ENCODE peak calls at places on chromosomes 7 and 10, in ten cellular contexts. One of them, this sample, is unnamed.

GRCh38 chr10:95809370-95810197 is 53.6 kb downstream of the ENTPD1 start:
- DNase-seq in body of pancreas: no peak
- DNase-seq in brain microvascular endothelial cell: no peak
- DNase-seq in astrocyte: no peak
- DNase-seq in endothelial cell of umbilical vein: no peak
- DNase-seq in vagina: no peak
- DNase-seq in OCI-LY7: no peak
- DNase-seq in GM12865: no peak
- DNase-seq in epithelial cell of esophagus: no peak
- DNase-seq in bronchial epithelial cell: no peak
- DNase-seq in this sample: no peak

GRCh38 chr7:89666436-89666835 is 487.8 kb upstream of the STEAP1 start:
- DNase-seq in body of pancreas: no peak
- DNase-seq in brain microvascular endothelial cell: no peak
- DNase-seq in astrocyte: no peak
- DNase-seq in endothelial cell of umbilical vein: no peak
- DNase-seq in vagina: no peak
- DNase-seq in OCI-LY7: no peak
- DNase-seq in GM12865: no peak
- DNase-seq in epithelial cell of esophagus: no peak
- DNase-seq in bronchial epithelial cell: peak
- DNase-seq in this sample: no peak

GRCh38 chr7:130982160-130982638 is 248.2 kb upstream of the KLF14 start:
- DNase-seq in body of pancreas: no peak
- DNase-seq in brain microvascular endothelial cell: no peak
- DNase-seq in astrocyte: peak
- DNase-seq in endothelial cell of umbilical vein: peak
- DNase-seq in vagina: no peak
- DNase-seq in OCI-LY7: peak
- DNase-seq in GM12865: peak
- DNase-seq in epithelial cell of esophagus: peak
- DNase-seq in bronchial epithelial cell: peak
- DNase-seq in this sample: peak

GRCh38 chr10:28906440-28906839 is 229.1 kb downstream of the BAMBI start:
- DNase-seq in body of pancreas: no peak
- DNase-seq in brain microvascular endothelial cell: no peak
- DNase-seq in astrocyte: peak
- DNase-seq in endothelial cell of umbilical vein: no peak
- DNase-seq in vagina: no peak
- DNase-seq in OCI-LY7: no peak
- DNase-seq in GM12865: no peak
- DNase-seq in epithelial cell of esophagus: no peak
- DNase-seq in bronchial epithelial cell: no peak
- DNase-seq in this sample: no peak

GRCh38 chr7:47180268-47180826 is 401.6 kb downstream of the TNS3 start:
- DNase-seq in body of pancreas: peak
- DNase-seq in brain microvascular endothelial cell: peak
- DNase-seq in astrocyte: peak
- DNase-seq in endothelial cell of umbilical vein: peak
- DNase-seq in vagina: peak
- DNase-seq in OCI-LY7: peak
- DNase-seq in GM12865: peak
- DNase-seq in epithelial cell of esophagus: peak
- DNase-seq in bronchial epithelial cell: peak
- DNase-seq in this sample: peak

GRCh38 chr7:100509213-100509612 is 25.5 kb downstream of the NYAP1 start:
- DNase-seq in body of pancreas: peak
- DNase-seq in brain microvascular endothelial cell: peak
- DNase-seq in astrocyte: peak
- DNase-seq in endothelial cell of umbilical vein: no peak
- DNase-seq in vagina: no peak
- DNase-seq in OCI-LY7: no peak
- DNase-seq in GM12865: no peak
- DNase-seq in epithelial cell of esophagus: peak
- DNase-seq in bronchial epithelial cell: peak
- DNase-seq in this sample: peak

GRCh38 chr10:117137031-117137910 is 799 bp downstream of the VAX1 start:
- DNase-seq in body of pancreas: peak
- DNase-seq in brain microvascular endothelial cell: no peak
- DNase-seq in astrocyte: peak
- DNase-seq in endothelial cell of umbilical vein: peak
- DNase-seq in vagina: no peak
- DNase-seq in OCI-LY7: no peak
- DNase-seq in GM12865: no peak
- DNase-seq in epithelial cell of esophagus: peak
- DNase-seq in bronchial epithelial cell: no peak
- DNase-seq in this sample: peak

GRCh38 chr10:95906675-95907453 is 911 bp upstream of the CC2D2B start:
- DNase-seq in body of pancreas: peak
- DNase-seq in brain microvascular endothelial cell: peak
- DNase-seq in astrocyte: peak
- DNase-seq in endothelial cell of umbilical vein: peak
- DNase-seq in vagina: no peak
- DNase-seq in OCI-LY7: peak
- DNase-seq in GM12865: peak
- DNase-seq in epithelial cell of esophagus: peak
- DNase-seq in bronchial epithelial cell: peak
- DNase-seq in this sample: peak

GRCh38 chr10:4982764-4983226 is 19.6 kb downstream of the AKR1C1 start:
- DNase-seq in body of pancreas: peak
- DNase-seq in brain microvascular endothelial cell: no peak
- DNase-seq in astrocyte: peak
- DNase-seq in endothelial cell of umbilical vein: no peak
- DNase-seq in vagina: no peak
- DNase-seq in OCI-LY7: no peak
- DNase-seq in GM12865: no peak
- DNase-seq in epithelial cell of esophagus: peak
- DNase-seq in bronchial epithelial cell: peak
- DNase-seq in this sample: no peak

GRCh38 chr10:24457661-24458318 is 248.9 kb downstream of the KIAA1217 start:
- DNase-seq in body of pancreas: no peak
- DNase-seq in brain microvascular endothelial cell: no peak
- DNase-seq in astrocyte: no peak
- DNase-seq in endothelial cell of umbilical vein: no peak
- DNase-seq in vagina: no peak
- DNase-seq in OCI-LY7: no peak
- DNase-seq in GM12865: no peak
- DNase-seq in epithelial cell of esophagus: peak
- DNase-seq in bronchial epithelial cell: peak
- DNase-seq in this sample: no peak

GRCh38 chr10:58477122-58477521 is 35.5 kb upstream of the BICC1 start:
- DNase-seq in body of pancreas: no peak
- DNase-seq in brain microvascular endothelial cell: peak
- DNase-seq in astrocyte: peak
- DNase-seq in endothelial cell of umbilical vein: no peak
- DNase-seq in vagina: no peak
- DNase-seq in OCI-LY7: no peak
- DNase-seq in GM12865: no peak
- DNase-seq in epithelial cell of esophagus: no peak
- DNase-seq in bronchial epithelial cell: no peak
- DNase-seq in this sample: peak

GRCh38 chr7:108234281-108234680 is 104.1 kb upstream of the LAMB4 start:
- DNase-seq in body of pancreas: no peak
- DNase-seq in brain microvascular endothelial cell: no peak
- DNase-seq in astrocyte: no peak
- DNase-seq in endothelial cell of umbilical vein: peak
- DNase-seq in vagina: no peak
- DNase-seq in OCI-LY7: no peak
- DNase-seq in GM12865: no peak
- DNase-seq in epithelial cell of esophagus: peak
- DNase-seq in bronchial epithelial cell: peak
- DNase-seq in this sample: peak

GRCh38 chr10:48286356-48286755 is 11.9 kb upstream of the FRMPD2 start:
- DNase-seq in body of pancreas: no peak
- DNase-seq in brain microvascular endothelial cell: no peak
- DNase-seq in astrocyte: no peak
- DNase-seq in endothelial cell of umbilical vein: no peak
- DNase-seq in vagina: no peak
- DNase-seq in OCI-LY7: no peak
- DNase-seq in GM12865: no peak
- DNase-seq in epithelial cell of esophagus: no peak
- DNase-seq in bronchial epithelial cell: no peak
- DNase-seq in this sample: no peak

GRCh38 chr10:59517961-59518360 is 155.6 kb upstream of the FAM13C start:
- DNase-seq in body of pancreas: no peak
- DNase-seq in brain microvascular endothelial cell: no peak
- DNase-seq in astrocyte: no peak
- DNase-seq in endothelial cell of umbilical vein: no peak
- DNase-seq in vagina: no peak
- DNase-seq in OCI-LY7: no peak
- DNase-seq in GM12865: no peak
- DNase-seq in epithelial cell of esophagus: no peak
- DNase-seq in bronchial epithelial cell: no peak
- DNase-seq in this sample: no peak

GRCh38 chr10:31288961-31289360 is 30.1 kb upstream of the ZEB1 start:
- DNase-seq in body of pancreas: no peak
- DNase-seq in brain microvascular endothelial cell: no peak
- DNase-seq in astrocyte: peak
- DNase-seq in endothelial cell of umbilical vein: no peak
- DNase-seq in vagina: no peak
- DNase-seq in OCI-LY7: no peak
- DNase-seq in GM12865: no peak
- DNase-seq in epithelial cell of esophagus: no peak
- DNase-seq in bronchial epithelial cell: no peak
- DNase-seq in this sample: no peak

GRCh38 chr10:34624323-34625153 is 190.6 kb downstream of the PARD3 start:
- DNase-seq in body of pancreas: no peak
- DNase-seq in brain microvascular endothelial cell: no peak
- DNase-seq in astrocyte: no peak
- DNase-seq in endothelial cell of umbilical vein: no peak
- DNase-seq in vagina: no peak
- DNase-seq in OCI-LY7: no peak
- DNase-seq in GM12865: no peak
- DNase-seq in epithelial cell of esophagus: no peak
- DNase-seq in bronchial epithelial cell: no peak
- DNase-seq in this sample: no peak

GRCh38 chr7:67413670-67414069 is 417.0 kb downstream of the TYW1 start:
- DNase-seq in body of pancreas: no peak
- DNase-seq in brain microvascular endothelial cell: no peak
- DNase-seq in astrocyte: no peak
- DNase-seq in endothelial cell of umbilical vein: no peak
- DNase-seq in vagina: no peak
- DNase-seq in OCI-LY7: no peak
- DNase-seq in GM12865: no peak
- DNase-seq in epithelial cell of esophagus: no peak
- DNase-seq in bronchial epithelial cell: no peak
- DNase-seq in this sample: no peak

GRCh38 chr7:48427671-48428070 is 256.4 kb downstream of the ABCA13 start:
- DNase-seq in body of pancreas: no peak
- DNase-seq in brain microvascular endothelial cell: peak
- DNase-seq in astrocyte: no peak
- DNase-seq in endothelial cell of umbilical vein: no peak
- DNase-seq in vagina: no peak
- DNase-seq in OCI-LY7: peak
- DNase-seq in GM12865: no peak
- DNase-seq in epithelial cell of esophagus: peak
- DNase-seq in bronchial epithelial cell: peak
- DNase-seq in this sample: no peak

GRCh38 chr7:101164071-101164840 is 1.1 kb downstream of the VGF start:
- DNase-seq in body of pancreas: peak
- DNase-seq in brain microvascular endothelial cell: no peak
- DNase-seq in astrocyte: peak
- DNase-seq in endothelial cell of umbilical vein: peak
- DNase-seq in vagina: no peak
- DNase-seq in OCI-LY7: no peak
- DNase-seq in GM12865: no peak
- DNase-seq in epithelial cell of esophagus: peak
- DNase-seq in bronchial epithelial cell: no peak
- DNase-seq in this sample: peak

GRCh38 chr7:33457041-33457440 is 327.7 kb downstream of the BBS9 start:
- DNase-seq in body of pancreas: no peak
- DNase-seq in brain microvascular endothelial cell: no peak
- DNase-seq in astrocyte: peak
- DNase-seq in endothelial cell of umbilical vein: no peak
- DNase-seq in vagina: no peak
- DNase-seq in OCI-LY7: no peak
- DNase-seq in GM12865: no peak
- DNase-seq in epithelial cell of esophagus: no peak
- DNase-seq in bronchial epithelial cell: no peak
- DNase-seq in this sample: no peak
- H3K4me3 ChIP-seq in body of pancreas: no peak
- H3K4me3 ChIP-seq in brain microvascular endothelial cell: no peak
- H3K4me3 ChIP-seq in astrocyte: no peak
- H3K4me3 ChIP-seq in endothelial cell of umbilical vein: no peak
- H3K4me3 ChIP-seq in vagina: no peak
- H3K4me3 ChIP-seq in OCI-LY7: no peak
- H3K4me3 ChIP-seq in GM12865: no peak
- H3K4me3 ChIP-seq in epithelial cell of esophagus: no peak
- H3K4me3 ChIP-seq in bronchial epithelial cell: no peak
- H3K4me3 ChIP-seq in this sample: no peak

GRCh38 chr10:73915206-73915851 is 4.4 kb downstream of the PLAU start:
- DNase-seq in body of pancreas: no peak
- DNase-seq in brain microvascular endothelial cell: no peak
- DNase-seq in astrocyte: no peak
- DNase-seq in endothelial cell of umbilical vein: no peak
- DNase-seq in vagina: no peak
- DNase-seq in OCI-LY7: no peak
- DNase-seq in GM12865: no peak
- DNase-seq in epithelial cell of esophagus: peak
- DNase-seq in bronchial epithelial cell: peak
- DNase-seq in this sample: no peak
- H3K4me3 ChIP-seq in body of pancreas: no peak
- H3K4me3 ChIP-seq in brain microvascular endothelial cell: peak
- H3K4me3 ChIP-seq in astrocyte: no peak
- H3K4me3 ChIP-seq in endothelial cell of umbilical vein: no peak
- H3K4me3 ChIP-seq in vagina: no peak
- H3K4me3 ChIP-seq in OCI-LY7: no peak
- H3K4me3 ChIP-seq in GM12865: no peak
- H3K4me3 ChIP-seq in epithelial cell of esophagus: no peak
- H3K4me3 ChIP-seq in bronchial epithelial cell: no peak
- H3K4me3 ChIP-seq in this sample: no peak

DNA sequence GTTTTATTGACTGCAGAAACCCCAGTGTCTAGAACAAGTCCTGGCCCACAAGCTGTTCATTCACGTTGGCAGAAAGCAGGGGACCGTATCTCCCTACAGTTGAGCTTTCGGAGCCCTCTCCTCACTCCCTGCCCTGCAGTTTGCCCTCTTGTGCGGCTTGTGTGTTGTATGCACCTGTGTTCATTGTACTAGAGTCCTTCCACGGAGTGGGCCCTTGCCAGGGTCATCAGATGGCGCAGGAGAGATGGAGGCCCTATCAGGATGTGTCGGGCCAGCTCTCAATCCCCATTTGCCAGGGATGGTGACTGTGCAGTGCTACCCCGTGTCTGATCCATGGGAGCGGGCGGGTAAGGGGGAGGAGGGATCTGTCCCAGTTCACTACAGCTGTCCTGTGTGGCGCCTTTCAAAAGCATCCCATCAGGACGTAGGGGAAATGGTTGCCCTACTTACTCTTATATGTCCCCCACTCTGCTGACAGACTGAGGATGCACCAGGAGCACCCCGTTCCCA is 77.4 kb upstream of the PRR15 start:
- DNase-seq in body of pancreas: no peak
- DNase-seq in brain microvascular endothelial cell: no peak
- DNase-seq in astrocyte: no peak
- DNase-seq in endothelial cell of umbilical vein: no peak
- DNase-seq in vagina: no peak
- DNase-seq in OCI-LY7: no peak
- DNase-seq in GM12865: no peak
- DNase-seq in epithelial cell of esophagus: no peak
- DNase-seq in bronchial epithelial cell: no peak
- DNase-seq in this sample: no peak
- H3K4me3 ChIP-seq in body of pancreas: no peak
- H3K4me3 ChIP-seq in brain microvascular endothelial cell: no peak
- H3K4me3 ChIP-seq in astrocyte: no peak
- H3K4me3 ChIP-seq in endothelial cell of umbilical vein: no peak
- H3K4me3 ChIP-seq in vagina: no peak
- H3K4me3 ChIP-seq in OCI-LY7: no peak
- H3K4me3 ChIP-seq in GM12865: no peak
- H3K4me3 ChIP-seq in epithelial cell of esophagus: no peak
- H3K4me3 ChIP-seq in bronchial epithelial cell: no peak
- H3K4me3 ChIP-seq in this sample: no peak

GRCh38 chr10:125151824-125152634 is 8.3 kb downstream of the CTBP2 start:
- DNase-seq in body of pancreas: peak
- DNase-seq in brain microvascular endothelial cell: no peak
- DNase-seq in astrocyte: no peak
- DNase-seq in endothelial cell of umbilical vein: no peak
- DNase-seq in vagina: no peak
- DNase-seq in OCI-LY7: no peak
- DNase-seq in GM12865: no peak
- DNase-seq in epithelial cell of esophagus: no peak
- DNase-seq in bronchial epithelial cell: no peak
- DNase-seq in this sample: no peak
- H3K4me3 ChIP-seq in body of pancreas: no peak
- H3K4me3 ChIP-seq in brain microvascular endothelial cell: no peak
- H3K4me3 ChIP-seq in astrocyte: no peak
- H3K4me3 ChIP-seq in endothelial cell of umbilical vein: no peak
- H3K4me3 ChIP-seq in vagina: peak
- H3K4me3 ChIP-seq in OCI-LY7: no peak
- H3K4me3 ChIP-seq in GM12865: no peak
- H3K4me3 ChIP-seq in epithelial cell of esophagus: peak
- H3K4me3 ChIP-seq in bronchial epithelial cell: peak
- H3K4me3 ChIP-seq in this sample: no peak

This sample was measured in cardiac muscle cell.